ENCODE peak calls at places on chromosomes 7 and 10, in ten cellular contexts. Y, D, C, R, U, N, W, T, M and I are unnamed samples.

GRCh38 chr7:102045681-102046372 is 228.4 kb downstream of the CUX1 start:
- DNase-seq in D (no peak), C (no peak), Y (no peak), R (no peak), N (no peak), U (no peak), T (no peak), W (peak; percentile 55), M (no peak), I (no peak)

GRCh38 chr7:68969571-68969970 is 628.7 kb upstream of the AUTS2 start:
- DNase-seq in D (no peak), W (no peak), M (no peak), R (no peak), T (no peak), N (no peak), Y (no peak), C (no peak), U (no peak), I (no peak)

GRCh38 chr10:49174261-49174925 is 13.8 kb downstream of the TMEM273 start:
- DNase-seq in D (no peak), T (no peak), W (no peak), N (no peak), Y (no peak), M (no peak), U (no peak), C (no peak), R (no peak), I (no peak)

GRCh38 chr10:49592726-49593563 is 17.2 kb upstream of the SLC18A3 start:
- DNase-seq in M (no peak), T (peak; percentile 10), Y (peak; percentile 41), D (peak; percentile 60), U (peak; percentile 24), C (no peak), N (peak; percentile 76), R (peak; percentile 73), W (no peak), I (peak; percentile 47)

GRCh38 chr7:55474944-55475911 is 97.1 kb downstream of the VOPP1 start:
- DNase-seq in R (no peak), N (no peak), W (peak; percentile 40), M (no peak), D (no peak), C (no peak), Y (no peak), T (no peak), U (no peak), I (no peak)

GRCh38 chr7:159143780-159144755 is 599 bp downstream of the VIPR2 start:
- DNase-seq in D (no peak), C (no peak), T (no peak), M (peak; percentile 18), Y (no peak), W (no peak), R (peak; percentile 4), U (no peak), N (peak; percentile 4), I (no peak)

GRCh38 chr10:88273567-88273966 is 309.6 kb downstream of the RNLS start:
- DNase-seq in M (no peak), N (no peak), U (no peak), C (no peak), D (no peak), W (no peak), R (no peak), Y (no peak), T (no peak), I (no peak)

GRCh38 chr7:30437823-30438574 is 40.6 kb downstream of the NOD1 start:
- DNase-seq in M (no peak), Y (no peak), T (no peak), C (no peak), N (no peak), R (no peak), W (no peak), U (no peak), D (no peak), I (no peak)

GRCh38 chr10:63671317-63671937 is 150.2 kb downstream of the REEP3 start:
- DNase-seq in R (peak; percentile 78), N (peak; percentile 44), D (no peak), W (no peak), M (no peak), C (peak; percentile 42), T (peak; percentile 55), U (no peak), Y (peak; percentile 88), I (peak; percentile 95)

GRCh38 chr7:27730112-27730511 is 9.8 kb upstream of the TAX1BP1 start:
- DNase-seq in T (no peak), W (no peak), N (no peak), M (no peak), D (no peak), U (no peak), R (no peak), C (no peak), Y (no peak), I (no peak)

GRCh38 chr7:69739182-69739581 is 140.9 kb downstream of the AUTS2 start:
- DNase-seq in Y (no peak), R (no peak), C (no peak), W (no peak), D (no peak), T (no peak), U (no peak), M (no peak), N (peak; percentile 5), I (peak; percentile 49)

GRCh38 chr10:117362313-117362712 is 12.9 kb downstream of the PDZD8 start:
- DNase-seq in C (no peak), M (no peak), R (no peak), Y (no peak), N (peak; percentile 31), T (no peak), W (no peak), U (no peak), D (no peak), I (no peak)

GRCh38 chr10:61903184-61903990 is 1.9 kb downstream of the ARID5B start:
- DNase-seq in M (peak; percentile 44), Y (peak; percentile 77), N (peak; percentile 57), C (no peak), U (peak; percentile 66), W (peak; percentile 85), R (peak; percentile 74), T (no peak), D (peak; percentile 76), I (peak; percentile 59)

GRCh38 chr10:61905837-61906236 is 4.3 kb downstream of the ARID5B start:
- DNase-seq in Y (no peak), N (no peak), U (no peak), W (no peak), R (no peak), D (no peak), T (no peak), M (no peak), C (no peak), I (no peak)

GRCh38 chr10:61903991-61904350 is 2.5 kb downstream of the ARID5B start:
- DNase-seq in W (no peak), N (no peak), U (no peak), C (no peak), D (no peak), M (no peak), T (no peak), R (no peak), Y (peak; percentile 45), I (peak; percentile 34)

GRCh38 chr10:61905446-61905725 is 3.9 kb downstream of the ARID5B start:
- DNase-seq in N (no peak), R (no peak), D (no peak), W (no peak), U (no peak), M (no peak), C (no peak), Y (no peak), T (no peak), I (no peak)

DNA sequence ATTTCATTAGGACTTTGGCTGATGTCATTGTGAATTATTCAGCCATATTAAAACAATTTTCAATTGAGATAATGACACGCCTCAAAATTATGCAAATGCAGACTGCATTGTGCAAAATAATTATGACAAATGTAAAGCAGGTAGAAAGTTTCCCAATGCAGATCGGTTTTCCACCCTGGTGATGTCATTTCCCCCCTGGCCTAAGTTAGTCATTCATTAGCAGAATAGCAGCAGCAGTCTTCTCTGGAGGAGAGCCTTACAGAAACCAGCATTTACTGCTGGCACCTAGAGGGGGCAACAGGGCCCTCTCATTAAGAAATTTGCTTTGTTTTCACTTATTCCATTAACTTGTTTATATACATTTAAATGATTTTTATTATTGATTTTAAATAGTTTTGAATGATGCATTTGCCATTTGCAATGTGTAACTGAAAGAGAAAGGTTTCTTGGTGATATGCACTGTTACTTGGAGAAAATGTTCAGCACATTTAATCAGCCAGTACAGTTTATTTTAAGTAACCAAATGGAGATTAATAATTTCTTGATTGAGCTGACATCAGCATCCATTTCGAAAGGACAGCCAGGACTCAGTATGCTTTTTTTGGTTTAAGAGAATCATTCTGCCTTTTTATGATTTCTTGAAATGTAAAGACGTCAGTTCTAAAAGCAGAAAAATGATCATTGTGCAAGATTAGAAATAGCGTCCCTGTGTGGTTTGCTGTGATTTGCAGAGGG is 3.4 kb downstream of the ARID5B start:
- DNase-seq in R (peak; percentile 83), D (peak; percentile 30), C (no peak), N (peak; percentile 88), W (no peak), T (no peak), Y (peak; percentile 72), U (peak; percentile 61), M (peak; percentile 31), I (peak; percentile 90)
- TF ChIP-seq CTCF in R (peak; percentile 59), D (no peak), C (peak; percentile 15), N (peak; percentile 49), W (peak; percentile 15), T (peak; percentile 44), Y (peak; percentile 44), U (peak; percentile 9), M (no peak), I (peak; percentile 46)

GRCh38 chr7:128868624-128869137 is 6.0 kb downstream of the ATP6V1F start:
- DNase-seq in M (no peak), Y (no peak), N (no peak), D (no peak), R (no peak), W (no peak), C (no peak), U (no peak), T (no peak), I (no peak)
- H3K4me3 ChIP-seq in M (peak overlapping the region; percentile 62), Y (no peak overlapping the region), N (peak overlapping the region; percentile 48), D (peak overlapping the region; percentile 45), R (no peak overlapping the region), W (peak overlapping the region; percentile 61), C (peak overlapping the region; percentile 49), U (peak overlapping the region; percentile 38), T (no peak overlapping the region), I (no peak overlapping the region)

DNA sequence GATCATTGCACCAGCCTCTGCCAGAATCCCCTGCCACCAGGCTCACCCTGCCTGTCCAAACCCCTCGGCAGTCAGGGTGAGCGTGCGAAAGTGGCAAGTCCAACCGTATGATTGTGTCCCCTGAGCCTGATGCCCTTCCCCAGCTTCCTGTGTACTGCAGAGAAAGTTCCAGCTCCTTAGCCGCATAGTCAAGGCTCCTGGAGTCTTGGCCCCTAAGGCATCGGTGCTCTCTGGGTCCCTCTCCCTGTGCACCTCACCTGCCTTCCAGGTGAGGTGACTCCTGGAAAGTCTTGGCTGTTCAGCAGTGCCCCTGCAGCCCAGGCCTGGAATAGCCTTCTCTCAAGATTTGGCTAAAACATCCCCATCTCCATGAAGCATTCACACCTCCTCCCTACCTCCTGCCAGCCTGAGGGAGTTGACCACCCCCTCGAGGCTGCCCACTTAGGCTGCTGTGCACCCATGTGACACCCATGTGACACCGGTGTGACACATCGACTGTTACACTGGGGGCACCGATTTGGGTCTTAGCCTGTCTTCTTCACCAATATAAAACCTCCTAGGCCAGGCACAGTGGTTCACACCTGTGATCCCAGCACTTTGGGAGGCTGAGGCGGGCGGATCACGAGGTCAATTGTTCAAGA is 56.2 kb upstream of the ELN start:
- DNase-seq in D (no peak), U (no peak), M (peak; percentile 16), C (no peak), N (no peak), R (no peak), W (peak; percentile 51), T (no peak), Y (no peak), I (no peak)
- TF ChIP-seq CTCF in D (no peak), U (no peak), M (no peak), C (no peak), N (peak; percentile 14), R (peak; percentile 37), W (no peak), T (peak; percentile 20), Y (peak; percentile 7), I (no peak)

GRCh38 chr7:122304996-122305421 is 459 bp upstream of the FEZF1 start:
- DNase-seq in N (no peak), Y (peak; percentile 58), U (no peak), M (no peak), T (no peak), C (no peak), W (no peak), D (no peak), R (peak; percentile 29), I (peak; percentile 51)
- H3K4me3 ChIP-seq in N (no peak overlapping the region), Y (no peak overlapping the region), U (no peak overlapping the region), M (peak overlapping the region; percentile 26), T (no peak overlapping the region), C (no peak overlapping the region), W (peak overlapping the region; percentile 25), D (no peak overlapping the region), R (peak overlapping the region; percentile 7), I (peak overlapping the region; percentile 1)